ENCODE peak calls at places on chromosomes 2 and 18, in seven cellular contexts. B, Y, O, Z, E, R and W are unnamed samples.

GRCh38 chr2:18987592-18988073 is 370.8 kb downstream of the OSR1 start:
- DNase-seq in B (peak), Y (peak), O (no peak), Z (no peak), E (peak), R (peak), W (peak)

GRCh38 chr2:148957023-148957422 is 81.5 kb upstream of the LYPD6B start:
- DNase-seq in B (no peak), Y (no peak), O (no peak), Z (no peak), E (no peak), R (no peak), W (no peak)

GRCh38 chr2:125405816-125406215 is 1250.1 kb upstream of the GYPC start:
- DNase-seq in B (peak), Y (peak), O (no peak), Z (no peak), E (peak), R (peak), W (no peak)

GRCh38 chr18:76524900-76525698 is 30.1 kb upstream of the ZNF516 start:
- DNase-seq in B (peak), Y (peak), O (no peak), Z (peak), E (peak), R (peak), W (no peak)

GRCh38 chr2:70686577-70687460 is 81.2 kb downstream of the ADD2 start:
- DNase-seq in B (peak), Y (peak), O (peak), Z (peak), E (peak), R (peak), W (peak)

GRCh38 chr2:101406867-101407266 is 19.6 kb upstream of the CREG2 start:
- DNase-seq in B (peak), Y (peak), O (no peak), Z (no peak), E (no peak), R (peak), W (no peak)

GRCh38 chr2:11040992-11041391 is 114.3 kb upstream of the SLC66A3 start:
- DNase-seq in B (no peak), Y (no peak), O (no peak), Z (no peak), E (no peak), R (no peak), W (no peak)

GRCh38 chr2:172427256-172427989 is at the start of gene ITGA6:
- DNase-seq in B (peak), Y (peak), O (peak), Z (peak), E (peak), R (peak), W (peak)

GRCh38 chr2:191758420-191759199 is 80.7 kb downstream of the NABP1 start:
- DNase-seq in B (peak), Y (peak), O (peak), Z (peak), E (peak), R (peak), W (peak)

GRCh38 chr2:239178954-239179353 is 221.9 kb downstream of the HDAC4 start:
- DNase-seq in B (no peak), Y (no peak), O (no peak), Z (no peak), E (no peak), R (no peak), W (no peak)

GRCh38 chr18:62655520-62656219 is 59.7 kb upstream of the PHLPP1 start:
- DNase-seq in B (no peak), Y (no peak), O (no peak), Z (no peak), E (no peak), R (no peak), W (no peak)

GRCh38 chr18:9708057-9708881 is at the start of gene RAB31:
- DNase-seq in B (peak), Y (peak), O (peak), Z (peak), E (peak), R (peak), W (no peak)

GRCh38 chr2:236696866-236697265 is 127.2 kb downstream of the ACKR3 start:
- DNase-seq in B (no peak), Y (no peak), O (no peak), Z (no peak), E (no peak), R (no peak), W (no peak)

GRCh38 chr2:2751715-2752315 is 420.7 kb upstream of the MYT1L start:
- DNase-seq in B (no peak), Y (no peak), O (no peak), Z (no peak), E (no peak), R (no peak), W (no peak)

GRCh38 chr2:40034198-40034597 is 255.1 kb upstream of the THUMPD2 start:
- DNase-seq in B (peak), Y (no peak), O (no peak), Z (no peak), E (no peak), R (peak), W (no peak)

GRCh38 chr2:104518256-104518655 is 335.7 kb upstream of the POU3F3 start:
- DNase-seq in B (no peak), Y (no peak), O (no peak), Z (no peak), E (no peak), R (no peak), W (no peak)

GRCh38 chr2:157413342-157414035 is 30.4 kb downstream of the CYTIP start:
- DNase-seq in B (no peak), Y (no peak), O (peak), Z (no peak), E (no peak), R (no peak), W (no peak)

GRCh38 chr2:164126960-164127359 is 391.2 kb upstream of the FIGN start:
- DNase-seq in B (no peak), Y (no peak), O (no peak), Z (no peak), E (no peak), R (peak), W (no peak)

GRCh38 chr2:187434342-187434785 is 13.7 kb downstream of the CALCRL start:
- DNase-seq in B (peak), Y (peak), O (no peak), Z (no peak), E (no peak), R (peak), W (no peak)
- TF ChIP-seq CTCF in B (no peak), Y (no peak), O (no peak), Z (no peak), E (no peak), R (no peak), W (no peak)

GRCh38 chr2:238015705-238016104 is 45.1 kb upstream of the SCLY start:
- DNase-seq in B (no peak), Y (no peak), O (no peak), Z (no peak), E (no peak), R (no peak), W (no peak)
- TF ChIP-seq CTCF in B (no peak), Y (peak), O (peak), Z (no peak), E (peak), R (peak), W (no peak)

GRCh38 chr18:25066536-25066935 is 285.4 kb downstream of the ZNF521 start:
- DNase-seq in B (peak), Y (no peak), O (no peak), Z (no peak), E (no peak), R (peak), W (no peak)

GRCh38 chr18:25061345-25061744 is 290.6 kb downstream of the ZNF521 start:
- DNase-seq in B (no peak), Y (no peak), O (no peak), Z (no peak), E (no peak), R (no peak), W (no peak)

GRCh38 chr18:25058520-25058919 is 293.4 kb downstream of the ZNF521 start:
- DNase-seq in B (no peak), Y (no peak), O (no peak), Z (no peak), E (no peak), R (no peak), W (no peak)

GRCh38 chr18:25067291-25068050 is 284.5 kb downstream of the ZNF521 start:
- DNase-seq in B (no peak), Y (no peak), O (no peak), Z (no peak), E (no peak), R (no peak), W (no peak)

DNA sequence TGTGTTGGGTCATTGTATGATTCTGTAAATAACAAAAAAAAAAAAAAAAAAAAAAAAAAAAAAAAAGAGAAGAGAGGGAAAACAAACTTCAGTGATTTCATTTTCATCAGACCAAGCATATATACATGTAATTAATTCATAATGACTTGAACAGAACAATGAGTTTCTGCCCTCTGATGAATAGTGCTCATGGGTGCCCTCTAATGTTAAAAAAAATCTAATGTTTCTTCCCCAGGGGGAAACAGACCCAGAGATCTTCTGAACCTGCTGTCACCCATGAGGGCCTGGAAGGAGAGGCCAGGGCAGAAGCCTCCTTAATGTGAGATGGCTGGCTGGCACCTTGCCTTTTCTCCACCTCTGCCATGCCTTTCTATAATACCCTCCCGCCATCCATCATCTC is 289.2 kb downstream of the ZNF521 start:
- DNase-seq in B (no peak), Y (no peak), O (no peak), Z (no peak), E (no peak), R (no peak), W (no peak)
- TF ChIP-seq CTCF in B (no peak), Y (peak), O (peak), Z (no peak), E (no peak), R (no peak), W (no peak)

GRCh38 chr2:58133395-58133794 is 86.8 kb downstream of the VRK2 start:
- DNase-seq in B (peak), Y (no peak), O (no peak), Z (no peak), E (no peak), R (peak), W (no peak)

GRCh38 chr2:58130238-58130637 is 83.6 kb downstream of the VRK2 start:
- DNase-seq in B (no peak), Y (no peak), O (no peak), Z (no peak), E (no peak), R (no peak), W (no peak)

GRCh38 chr2:58135861-58136260 is 89.3 kb downstream of the VRK2 start:
- DNase-seq in B (peak), Y (no peak), O (no peak), Z (no peak), E (no peak), R (no peak), W (no peak)

GRCh38 chr2:58127111-58127510 is 80.5 kb downstream of the VRK2 start:
- DNase-seq in B (no peak), Y (no peak), O (no peak), Z (no peak), E (no peak), R (no peak), W (no peak)

GRCh38 chr2:58131191-58132011 is 84.8 kb downstream of the VRK2 start:
- DNase-seq in B (peak), Y (peak), O (no peak), Z (no peak), E (no peak), R (peak), W (no peak)
- TF ChIP-seq CTCF in B (peak), Y (peak), O (no peak), Z (no peak), E (peak), R (peak), W (no peak)

GRCh38 chr2:216012133-216012829 is 1.1 kb downstream of the MREG start:
- DNase-seq in B (no peak), Y (no peak), O (no peak), Z (no peak), E (peak), R (no peak), W (no peak)

GRCh38 chr2:216004408-216005283 is 8.7 kb downstream of the MREG start:
- DNase-seq in B (no peak), Y (no peak), O (peak), Z (no peak), E (no peak), R (no peak), W (no peak)

GRCh38 chr2:216006164-216006663 is 7.1 kb downstream of the MREG start:
- DNase-seq in B (no peak), Y (peak), O (peak), Z (peak), E (no peak), R (no peak), W (no peak)

GRCh38 chr2:216011320-216011849 is 2.0 kb downstream of the MREG start:
- DNase-seq in B (no peak), Y (no peak), O (no peak), Z (no peak), E (no peak), R (no peak), W (no peak)

DNA sequence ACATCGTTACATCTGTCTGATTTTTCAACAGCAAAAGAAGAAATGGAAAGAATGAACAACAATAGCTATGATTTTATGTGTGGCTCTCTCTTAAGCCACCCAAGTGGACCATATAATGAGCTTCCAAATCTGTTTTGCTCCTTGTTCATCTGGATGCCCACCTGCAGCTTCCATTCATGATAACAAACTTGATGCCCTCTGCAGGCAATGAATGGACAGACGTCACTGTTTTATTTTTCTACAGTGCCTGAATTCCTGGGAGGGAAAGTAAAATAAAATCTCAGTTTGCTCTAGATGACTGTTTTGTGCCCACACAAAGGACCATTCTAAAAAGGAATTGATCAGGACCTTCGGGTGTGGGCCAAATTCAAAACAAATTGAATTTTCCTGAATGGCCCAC is 5.0 kb downstream of the MREG start:
- DNase-seq in B (no peak), Y (no peak), O (no peak), Z (no peak), E (no peak), R (no peak), W (no peak)
- TF ChIP-seq CTCF in B (no peak), Y (peak), O (peak), Z (no peak), E (peak), R (no peak), W (no peak)

GRCh38 chr2:23661276-23662050 is 265.5 kb downstream of the ATAD2B start:
- DNase-seq in B (no peak), Y (no peak), O (no peak), Z (no peak), E (no peak), R (no peak), W (no peak)
- TF ChIP-seq CTCF in B (no peak), Y (no peak), O (no peak), Z (no peak), E (no peak), R (no peak), W (no peak)